ENCODE peak calls at places on chromosomes 16 and 17, in eight cellular contexts. C is HTR-8/SVneo; B is SK-N-SH; E is stimulated activated effector memory CD8-positive, alpha-beta T cell treated with anti-CD3 and anti-CD28 coated beads, Interleukin-12 subunit alpha, Interleukin-12 subunit beta, amount 100 ng/mL, for 72 hours; W is stimulated activated CD4-positive, alpha-beta T cell treated with anti-CD3 and anti-CD28 coated beads, Interleukin-1b, Interleukin-23, amount 100 ng/mL, for 24 hours; Y is GM10248; Q is KG1; O is Right ventricle myocardium inferior. S is an unnamed sample.
A peak's percentile ranks its signal among the peaks of the same experiment; 100 is the strongest.

GRCh38 chr17:82229686-82230626 is 1.1 kb downstream of the SLC16A3 start:
- DNase-seq in W (no peak), Q (no peak), C (no peak), E (no peak), Y (no peak), O (peak; percentile 68), B (no peak), S (no peak)

GRCh38 chr17:81271226-81271625 is 23.9 kb downstream of the SLC38A10 start:
- DNase-seq in E (no peak), Q (no peak), C (no peak), O (peak; percentile 49), W (no peak), Y (no peak), B (no peak), S (no peak)

GRCh38 chr17:32917842-32918241 is 10.1 kb upstream of the TMEM98 start:
- DNase-seq in Y (no peak), E (no peak), B (no peak), W (no peak), Q (no peak), C (no peak), O (no peak), S (no peak)

GRCh38 chr17:42618442-42619150 is 9.1 kb downstream of the TUBG1 start:
- DNase-seq in Q (no peak), C (peak; percentile 62), B (peak; percentile 55), E (no peak), O (no peak), Y (peak; percentile 79), W (no peak), S (no peak)

GRCh38 chr16:1488054-1488601 is 616 bp downstream of the PTX4 start:
- DNase-seq in C (no peak), B (no peak), O (no peak), W (no peak), Q (no peak), Y (no peak), E (no peak), S (no peak)

GRCh38 chr16:48536600-48537200 is 73.3 kb downstream of the N4BP1 start:
- DNase-seq in Q (peak; percentile 73), O (no peak), Y (peak; percentile 20), C (no peak), B (no peak), E (no peak), W (no peak), S (peak; percentile 51)

GRCh38 chr17:67718325-67718941 is 697 bp downstream of the NOL11 start:
- DNase-seq in C (peak; percentile 46), Q (no peak), B (peak; percentile 55), E (no peak), O (no peak), W (no peak), Y (peak; percentile 46), S (peak; percentile 18)

GRCh38 chr16:2687531-2688308 is 5.4 kb downstream of the KCTD5 start:
- DNase-seq in Y (no peak), C (no peak), E (no peak), W (no peak), O (peak; percentile 30), Q (peak; percentile 56), B (peak; percentile 10), S (no peak)

GRCh38 chr17:43146649-43147048 is 21.5 kb upstream of the BRCA1 start:
- DNase-seq in O (no peak), B (no peak), W (no peak), E (no peak), Y (no peak), C (no peak), Q (no peak), S (no peak)

GRCh38 chr17:1783834-1784611 is 22.2 kb downstream of the SERPINF1 start:
- DNase-seq in Y (peak; percentile 53), O (peak; percentile 89), C (peak; percentile 51), B (peak; percentile 78), E (no peak), Q (no peak), W (no peak), S (peak; percentile 99)

GRCh38 chr16:26993511-26993910 is 73.2 kb upstream of the C16orf82 start:
- DNase-seq in B (no peak), W (no peak), E (no peak), O (no peak), Y (no peak), Q (no peak), C (no peak), S (no peak)

GRCh38 chr16:89828199-89828869 is at the start of gene SPIRE2:
- DNase-seq in C (peak; percentile 34), Q (no peak), B (peak; percentile 95), E (peak; percentile 81), O (peak; percentile 82), W (peak; percentile 45), Y (peak; percentile 84), S (peak; percentile 63)

GRCh38 chr16:2829501-2830354 is at the start of gene ZG16B:
- DNase-seq in Q (no peak), W (no peak), Y (peak; percentile 57), B (peak; percentile 64), E (no peak), C (no peak), O (no peak), S (peak; percentile 14)

GRCh38 chr17:48037036-48037881 is at the start of gene COPZ2:
- DNase-seq in O (peak; percentile 84), W (no peak), B (peak; percentile 85), E (peak; percentile 80), Q (no peak), Y (peak; percentile 63), C (peak; percentile 60), S (peak; percentile 49)

GRCh38 chr17:28004344-28004743 is 38.1 kb upstream of the NLK start:
- DNase-seq in E (no peak), B (no peak), Y (no peak), C (no peak), W (no peak), O (no peak), Q (no peak), S (no peak)

GRCh38 chr17:81939881-81940385 is 2.8 kb upstream of the PYCR1 start:
- DNase-seq in E (no peak), B (no peak), W (no peak), O (peak; percentile 83), C (no peak), Y (no peak), Q (no peak), S (peak; percentile 87)

S was measured in fibroblast of the aortic adventitia.